ENCODE peak calls at places on chromosomes 5 and 9, in eight cellular contexts. V is heart left ventricle, T is tibial artery, E is kidney, D is GM23248, W is IMR-90, L is fibroblast of the aortic adventitia, J is GM12865. A is an unnamed sample.
A peak's percentile ranks its signal among the peaks of the same experiment; 100 is the strongest.

GRCh38 chr5:41790038-41790776 is 80.0 kb downstream of the OXCT1 start:
- DNase-seq in D (peak; percentile 40), W (peak; percentile 45), L (peak; percentile 78), V (no peak), J (no peak), T (no peak), E (no peak), A (no peak)

GRCh38 chr5:65326912-65327311 is 154.8 kb downstream of the ADAMTS6 start:
- DNase-seq in T (no peak), J (no peak), D (peak; percentile 41), V (no peak), W (peak; percentile 69), L (peak; percentile 63), E (no peak), A (no peak)

GRCh38 chr5:57482671-57483106 is at the start of gene ACTBL2:
- DNase-seq in T (no peak), W (peak; percentile 77), J (no peak), D (peak; percentile 79), L (peak; percentile 62), V (no peak), E (no peak), A (no peak)

GRCh38 chr5:141976176-141976575 is 7.3 kb downstream of the RNF14 start:
- DNase-seq in V (no peak), D (no peak), L (no peak), T (no peak), J (no peak), W (no peak), E (no peak), A (no peak)

GRCh38 chr5:168793844-168794837 is 215.0 kb upstream of the PANK3 start:
- DNase-seq in T (peak; percentile 62), J (no peak), V (no peak), W (peak; percentile 23), E (no peak), L (peak; percentile 63), D (peak; percentile 86), A (no peak)

GRCh38 chr9:128553695-128554094 is 1.3 kb downstream of the SPTAN1 start:
- DNase-seq in V (no peak), D (peak; percentile 92), T (no peak), J (no peak), E (no peak), W (peak; percentile 86), L (peak; percentile 90), A (no peak)

GRCh38 chr9:22374021-22374420 is 72.6 kb upstream of the DMRTA1 start:
- DNase-seq in J (no peak), W (no peak), L (no peak), V (no peak), D (no peak), E (no peak), T (no peak), A (no peak)

GRCh38 chr9:134854541-134854981 is 26.0 kb upstream of the FCN2 start:
- DNase-seq in D (no peak), L (no peak), W (no peak), J (no peak), V (no peak), T (peak; percentile 15), E (peak; percentile 43), A (no peak)

GRCh38 chr5:103367722-103368121 is 109.2 kb downstream of the MACIR start:
- DNase-seq in J (no peak), L (no peak), D (no peak), V (no peak), T (no peak), W (no peak), E (no peak), A (no peak)

GRCh38 chr5:180643191-180643851 is 6.1 kb downstream of the FLT4 start:
- DNase-seq in V (no peak), T (no peak), J (no peak), E (peak; percentile 54), D (no peak), L (no peak), W (no peak), A (no peak)

GRCh38 chr9:123933401-123933800 is 3.5 kb upstream of the DENND1A start:
- DNase-seq in E (no peak), W (peak; percentile 79), J (no peak), L (peak; percentile 54), T (no peak), V (no peak), D (peak; percentile 75), A (no peak)

GRCh38 chr9:123044556-123044955 is 11.1 kb downstream of the GPR21 start:
- DNase-seq in L (peak; percentile 61), E (no peak), T (no peak), J (no peak), V (no peak), W (peak; percentile 79), D (peak; percentile 51), A (no peak)

GRCh38 chr9:113578877-113579269 is 115.3 kb downstream of the RGS3 start:
- DNase-seq in L (peak; percentile 81), D (peak; percentile 96), W (peak; percentile 97), J (peak; percentile 95), E (peak; percentile 90), V (no peak), T (peak; percentile 62), A (peak; percentile 80)

DNA sequence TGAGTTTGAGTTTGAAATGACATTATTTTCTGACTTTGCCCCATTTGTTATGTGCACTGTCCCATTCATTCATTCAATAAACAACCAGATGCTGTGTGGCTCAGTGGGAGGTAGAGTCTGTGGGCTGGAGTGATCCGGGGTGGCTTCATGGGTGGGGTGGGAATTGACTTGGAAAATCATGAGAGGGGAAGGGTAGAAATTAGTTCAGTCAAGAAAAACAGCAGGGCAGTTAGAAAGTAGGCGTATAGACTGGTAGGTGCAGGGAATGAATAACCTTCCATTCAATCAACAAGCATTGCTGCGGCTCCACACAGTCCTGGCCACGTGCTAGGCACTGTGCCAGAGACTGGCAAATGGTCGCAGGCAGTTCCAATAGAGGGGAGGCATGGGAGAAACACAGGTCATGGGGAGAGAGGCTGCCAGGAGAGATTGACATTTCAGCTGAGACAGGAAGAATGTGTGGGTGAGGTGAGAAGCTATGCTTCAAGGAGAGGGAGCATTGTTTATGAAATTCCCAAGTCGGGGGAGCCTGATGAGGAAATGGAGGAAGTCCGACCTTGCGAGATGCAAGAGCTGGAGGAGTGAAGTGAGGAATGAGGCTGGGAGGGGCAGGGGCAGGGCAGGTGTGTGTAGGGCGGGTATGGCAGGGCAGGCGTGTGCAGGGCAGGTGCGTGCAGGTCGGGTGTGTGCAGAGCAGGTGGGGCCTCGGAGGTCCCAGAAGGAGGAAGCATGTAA is 54.5 kb upstream of the PPARGC1B start:
- DNase-seq in L (no peak), V (peak; percentile 67), T (no peak), J (no peak), D (no peak), E (peak; percentile 78), W (no peak), A (no peak)
- H3K4me3 ChIP-seq in L (no peak overlapping the region), V (no peak overlapping the region), T (no peak overlapping the region), J (no peak overlapping the region), D (no peak overlapping the region), E (no peak overlapping the region), W (no peak overlapping the region), A (no peak overlapping the region)

GRCh38 chr5:16886366-16886736 is 49.7 kb downstream of the MYO10 start:
- DNase-seq in L (peak; percentile 97), T (peak; percentile 75), W (peak; percentile 90), V (no peak), E (no peak), J (no peak), D (peak; percentile 92), A (no peak)

GRCh38 chr5:16886793-16887345 is 49.2 kb downstream of the MYO10 start:
- DNase-seq in J (no peak), E (no peak), D (no peak), L (no peak), W (no peak), T (no peak), V (no peak), A (no peak)

GRCh38 chr5:16884595-16884994 is 51.5 kb downstream of the MYO10 start:
- DNase-seq in T (no peak), E (no peak), V (no peak), L (no peak), D (no peak), J (no peak), W (no peak), A (no peak)

GRCh38 chr5:16883801-16884200 is 52.3 kb downstream of the MYO10 start:
- DNase-seq in E (no peak), V (no peak), L (no peak), T (no peak), W (no peak), D (no peak), J (no peak), A (no peak)

DNA sequence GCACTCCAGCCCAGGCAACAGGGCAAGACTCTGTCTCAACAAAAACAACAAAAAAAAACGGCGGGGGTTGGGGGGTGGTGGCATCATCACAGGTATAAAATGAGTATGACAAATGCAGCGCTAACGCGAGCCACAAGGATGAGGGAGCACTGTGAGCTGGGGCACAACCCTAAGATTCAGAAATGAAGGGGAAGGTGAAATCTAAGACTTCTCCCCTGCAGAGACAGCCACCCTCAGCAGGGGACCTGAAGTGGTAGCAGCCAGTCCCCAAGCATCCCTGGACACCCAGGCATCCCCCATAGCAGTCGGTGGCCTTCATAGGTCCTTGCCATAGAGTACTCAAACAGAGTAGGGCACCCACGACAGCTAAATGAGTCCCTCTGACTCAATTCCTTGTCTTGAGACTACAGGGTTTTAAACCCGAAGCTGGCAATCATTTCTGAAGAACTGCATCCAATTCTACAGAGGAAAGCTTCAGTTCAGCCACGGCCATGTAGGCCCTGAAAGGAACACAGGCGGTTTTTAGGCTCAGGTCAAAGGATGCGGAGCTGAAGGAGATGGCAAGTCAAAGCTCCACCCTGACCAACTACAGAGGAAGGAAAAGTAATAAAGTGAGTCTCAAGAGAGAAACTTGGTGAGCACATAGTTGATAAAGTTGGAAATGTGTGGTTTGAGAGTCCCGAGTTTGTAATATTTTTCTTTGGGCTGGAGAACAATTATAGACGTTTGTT is 50.3 kb downstream of the MYO10 start:
- DNase-seq in E (no peak), T (no peak), V (no peak), W (no peak), L (no peak), D (no peak), J (no peak), A (no peak)
- H3K4me3 ChIP-seq in E (no peak overlapping the region), T (no peak overlapping the region), V (no peak overlapping the region), W (no peak overlapping the region), L (no peak overlapping the region), D (peak overlapping the region; percentile 46), J (no peak overlapping the region), A (no peak overlapping the region)

DNA sequence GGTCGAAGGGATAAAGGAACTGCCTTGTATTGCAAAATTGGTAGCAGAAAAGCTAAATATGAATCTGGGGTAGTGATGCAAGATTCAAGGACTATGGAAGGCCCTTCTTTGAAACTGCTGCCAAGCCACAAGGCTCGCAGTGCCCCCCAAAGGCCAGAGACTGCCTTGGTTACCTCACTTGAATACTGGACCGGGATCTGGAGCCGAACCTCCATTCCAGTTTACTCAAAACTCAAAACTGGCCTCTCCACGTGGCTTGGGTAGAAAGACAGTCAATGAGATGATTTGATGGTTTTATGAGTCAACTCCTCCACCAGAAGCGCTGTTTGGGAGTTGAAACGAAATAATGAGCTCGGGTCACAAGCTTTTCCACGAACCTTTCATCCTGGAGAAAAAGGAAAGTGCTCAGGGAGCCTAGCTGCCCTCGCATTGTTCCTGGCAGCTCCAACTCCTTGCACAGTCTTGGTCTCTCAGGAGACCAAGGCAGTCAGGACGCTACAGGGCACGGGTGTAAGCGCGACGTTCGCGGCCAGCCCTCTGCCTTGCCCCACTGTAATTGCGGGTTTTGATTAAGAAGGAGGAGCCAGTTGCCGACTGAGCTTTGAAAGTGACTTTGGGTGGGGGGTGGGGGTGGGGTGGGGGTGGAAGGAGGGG is 2.8 kb downstream of the ST8SIA4 start:
- DNase-seq in W (no peak), E (peak; percentile 75), T (peak; percentile 37), V (peak; percentile 65), D (peak; percentile 39), L (peak; percentile 23), J (peak; percentile 85), A (no peak)
- H3K4me3 ChIP-seq in W (peak overlapping the region; percentile 45), E (peak overlapping the region; percentile 46), T (peak overlapping the region; percentile 50), V (peak overlapping the region; percentile 65), D (peak overlapping the region; percentile 72), L (peak overlapping the region; percentile 68), J (peak overlapping the region; percentile 79), A (peak overlapping the region; percentile 88)

GRCh38 chr5:140403613-140404012 is 2.0 kb downstream of the ANKHD1 start:
- DNase-seq in V (no peak), T (no peak), D (no peak), L (no peak), W (no peak), E (no peak), J (no peak), A (no peak)
- H3K4me3 ChIP-seq in V (peak overlapping the region; percentile 93), T (peak overlapping the region; percentile 76), D (peak overlapping the region; percentile 95), L (peak overlapping the region; percentile 36), W (no peak overlapping the region), E (peak overlapping the region; percentile 84), J (peak overlapping the region; percentile 99), A (peak overlapping the region; percentile 73)

A was measured in GM12864.